ENCODE peak calls at places on chromosomes 7 and 10, in six cellular contexts. Y is hepatocyte; P is fibroblast of lung; N is CD8-positive, alpha-beta T cell; B is ovary; V is upper lobe of right lung. G is an unnamed sample. For H3K27me3 and H3K36me3, the result is how much of the 10 kb centered on the place peaks cover.

GRCh38 chr7:88217675-88218427 is 2.0 kb downstream of the SRI start:
- DNase-seq in Y (no peak), P (no peak), N (no peak), B (no peak), V (no peak), G (no peak)

GRCh38 chr10:130022501-130023299 is 58.6 kb upstream of the EBF3 start:
- DNase-seq in Y (peak), P (peak), N (no peak), B (no peak), V (peak), G (no peak)

GRCh38 chr7:41696323-41696916 is 6.5 kb downstream of the INHBA start:
- DNase-seq in Y (peak), P (peak), N (no peak), B (peak), V (peak), G (peak)

GRCh38 chr10:68080853-68081431 is 5.9 kb upstream of the HERC4 start:
- DNase-seq in Y (no peak), P (no peak), N (no peak), B (no peak), V (no peak), G (no peak)

GRCh38 chr7:4765776-4766490 is 9.5 kb upstream of the AP5Z1 start:
- DNase-seq in Y (no peak), P (no peak), N (no peak), B (no peak), V (no peak), G (no peak)

GRCh38 chr7:155562106-155562505 is 15.7 kb upstream of the CNPY1 start:
- DNase-seq in Y (no peak), P (no peak), N (no peak), B (no peak), V (no peak), G (no peak)

GRCh38 chr10:72954596-72955569 is at the start of gene PLA2G12B:
- DNase-seq in Y (peak), P (no peak), N (no peak), B (no peak), V (no peak), G (peak)

GRCh38 chr10:113965077-113965476 is 78.6 kb upstream of the ADRB1 start:
- DNase-seq in Y (no peak), P (no peak), N (no peak), B (no peak), V (no peak), G (no peak)

GRCh38 chr10:100895346-100895745 is 17.4 kb upstream of the SLF2 start:
- DNase-seq in Y (no peak), P (no peak), N (no peak), B (no peak), V (no peak), G (no peak)

GRCh38 chr10:103605359-103606156 is 112.1 kb downstream of the NEURL1 start:
- DNase-seq in Y (no peak), P (peak), N (peak), B (peak), V (no peak), G (no peak)

GRCh38 chr10:116715396-116715795 is 27.0 kb downstream of the HSPA12A start:
- DNase-seq in Y (no peak), P (no peak), N (no peak), B (no peak), V (no peak), G (no peak)

GRCh38 chr10:126519188-126519587 is 130.9 kb upstream of the ADAM12 start:
- DNase-seq in Y (no peak), P (no peak), N (no peak), B (no peak), V (no peak), G (no peak)

DNA sequence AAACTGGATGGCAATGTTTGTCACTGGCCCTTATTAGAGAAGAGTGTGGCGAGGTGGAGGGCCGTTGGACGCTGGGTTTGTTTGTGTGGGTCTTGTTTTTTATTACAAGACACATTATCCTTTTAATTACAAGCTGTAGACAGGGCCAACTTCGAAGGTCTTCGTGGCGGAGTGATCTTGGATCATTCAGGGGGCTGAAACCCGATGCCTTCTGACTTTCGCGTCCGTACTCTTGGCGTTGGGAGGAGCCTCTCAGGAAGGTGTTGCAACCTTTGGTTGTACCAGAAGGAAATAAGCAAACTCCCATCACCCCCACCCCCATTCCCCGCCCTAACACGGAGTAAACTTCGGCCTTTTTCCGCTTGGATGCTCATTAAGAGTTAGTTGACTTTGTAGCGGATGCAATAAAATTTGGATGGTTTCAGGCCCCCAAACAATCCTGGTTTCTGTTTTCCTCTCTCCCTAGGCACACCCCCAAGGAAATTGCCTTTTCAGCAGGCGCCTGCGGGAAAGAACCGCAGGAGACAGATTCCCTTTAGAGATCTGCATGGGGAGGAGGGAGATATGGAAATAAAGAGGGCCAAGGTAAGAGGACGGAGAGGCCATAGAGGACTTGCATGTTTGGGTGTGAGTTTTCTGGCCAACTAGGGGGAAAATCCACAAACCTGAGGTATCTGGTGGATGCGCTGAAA is 294.5 kb upstream of the NFE2L3 start:
- DNase-seq in Y (peak), P (peak), N (no peak), B (no peak), V (no peak), G (peak)
- H3K27me3 ChIP-seq in Y (under half), P (under half), N (half or more), B (under half), V (half or more), G (under half)

DNA sequence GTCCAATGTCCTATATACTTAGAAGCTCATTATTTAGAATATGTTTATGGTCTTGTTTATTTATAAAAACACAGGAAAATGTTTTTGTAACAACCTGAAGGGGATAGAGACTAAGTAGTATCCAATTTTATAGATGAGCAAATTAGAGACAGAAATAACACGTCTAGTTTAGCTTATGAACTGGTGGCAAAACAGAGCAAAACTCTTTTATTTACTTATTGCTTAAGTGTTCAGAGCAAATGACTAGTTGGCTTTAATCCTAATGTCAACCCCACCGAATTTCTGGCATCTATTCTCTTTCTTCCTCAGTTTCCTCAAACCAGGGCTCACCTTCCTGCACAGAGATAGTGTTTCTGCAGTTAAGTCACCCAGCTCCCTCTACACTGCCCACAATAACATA is 792.8 kb downstream of the REEP3 start:
- DNase-seq in Y (no peak), P (no peak), N (no peak), B (no peak), V (no peak), G (no peak)
- H3K36me3 ChIP-seq in Y (under half), P (under half), N (under half), B (under half), V (under half), G (under half)

GRCh38 chr7:129771201-129771927 is 159.8 kb downstream of the NRF1 start:
- DNase-seq in Y (no peak), P (no peak), N (no peak), B (no peak), V (no peak), G (no peak)

GRCh38 chr7:129773871-129774270 is 162.4 kb downstream of the NRF1 start:
- DNase-seq in Y (no peak), P (no peak), N (no peak), B (no peak), V (no peak), G (no peak)

GRCh38 chr7:129771928-129772479 is 160.5 kb downstream of the NRF1 start:
- DNase-seq in Y (no peak), P (no peak), N (no peak), B (no peak), V (no peak), G (no peak)

GRCh38 chr7:129773328-129773731 is 161.8 kb downstream of the NRF1 start:
- DNase-seq in Y (no peak), P (no peak), N (no peak), B (no peak), V (no peak), G (no peak)

DNA sequence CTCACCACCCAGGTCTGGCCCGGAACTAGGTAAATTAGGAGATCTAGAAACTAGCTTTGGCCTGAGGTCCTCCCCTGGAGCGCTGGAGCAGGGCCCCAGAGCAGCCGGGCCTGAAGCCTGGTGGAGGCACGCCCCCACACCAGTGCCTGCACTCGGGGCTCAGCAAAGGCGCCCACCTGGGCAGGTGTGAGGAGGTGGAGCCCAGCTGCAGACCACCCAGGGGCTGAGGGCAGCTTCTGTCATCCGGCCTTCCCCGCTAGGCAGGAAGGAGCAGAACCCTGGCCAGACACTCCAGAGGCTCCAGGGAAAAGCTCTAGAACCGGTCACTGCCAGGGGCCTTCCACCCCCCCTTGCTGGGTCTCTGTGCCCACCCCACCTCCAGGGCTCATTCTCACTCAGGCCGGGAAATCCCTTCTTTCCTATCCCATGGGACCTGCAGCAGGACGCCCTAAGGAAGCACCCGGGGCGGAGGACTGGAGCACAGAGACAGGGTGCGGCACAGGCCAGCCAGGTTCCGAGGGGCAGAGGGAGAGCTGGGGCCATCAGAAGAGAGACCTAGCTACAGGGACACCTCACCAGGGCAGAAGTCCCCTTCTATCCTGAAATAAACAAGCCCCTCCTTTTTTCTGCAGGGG is 161.2 kb downstream of the NRF1 start:
- DNase-seq in Y (no peak), P (no peak), N (no peak), B (no peak), V (no peak), G (no peak)
- H3K4me3 ChIP-seq in Y (no peak), P (no peak), N (no peak), B (no peak), V (no peak), G (no peak)

GRCh38 chr10:131141645-131142445 is 169.7 kb downstream of the TCERG1L start:
- DNase-seq in Y (no peak), P (no peak), N (no peak), B (no peak), V (peak), G (no peak)
- H3K27me3 ChIP-seq in Y (under half), P (under half), N (under half), B (under half), V (under half), G (under half)

GRCh38 chr7:103316378-103316941 is 19.2 kb downstream of the PMPCB start:
- DNase-seq in Y (no peak), P (no peak), N (no peak), B (no peak), V (no peak), G (no peak)

GRCh38 chr7:103317009-103317408 is 19.8 kb downstream of the PMPCB start:
- DNase-seq in Y (no peak), P (no peak), N (no peak), B (no peak), V (no peak), G (no peak)

DNA sequence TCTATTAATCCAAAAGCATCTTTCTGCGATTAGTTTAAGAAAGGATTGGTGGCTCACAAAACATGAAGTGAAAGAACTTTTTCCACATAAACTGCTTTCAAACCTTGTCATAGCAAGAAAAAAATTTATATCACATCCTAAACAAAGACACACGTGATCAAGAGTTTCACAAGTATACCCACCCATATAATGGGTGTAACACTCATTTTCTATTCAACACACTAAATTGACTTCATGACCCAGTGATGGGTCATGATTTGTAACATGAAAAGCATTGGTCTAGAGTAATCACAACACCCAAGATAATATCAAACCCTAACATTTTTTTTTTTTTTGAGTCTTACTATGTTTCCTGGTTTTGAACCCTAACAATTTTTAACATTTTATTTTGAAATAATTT is 17.6 kb downstream of the PMPCB start:
- DNase-seq in Y (no peak), P (no peak), N (no peak), B (no peak), V (no peak), G (no peak)
- H3K36me3 ChIP-seq in Y (under half), P (under half), N (half or more), B (under half), V (half or more), G (under half)

GRCh38 chr10:117936136-117936535 is 110.6 kb downstream of the RAB11FIP2 start:
- DNase-seq in Y (peak), P (no peak), N (no peak), B (no peak), V (peak), G (no peak)
- H3K4me3 ChIP-seq in Y (no peak), P (no peak), N (no peak), B (no peak), V (no peak), G (no peak)

GRCh38 chr10:71078454-71079145 is 133.8 kb upstream of the UNC5B start:
- DNase-seq in Y (no peak), P (no peak), N (no peak), B (peak), V (peak), G (no peak)
- H3K27me3 ChIP-seq in Y (under half), P (under half), N (under half), B (under half), V (under half), G (under half)

G was measured in Caco-2.